ENCODE peak calls at places on chromosome 22, in ten cellular contexts. O is fibroblast of mammary gland, Y is stomach, U is Peyer's patch, X is GM20000, N is glutamatergic neuron, J is esophagus muscularis mucosa, Q is fibroblast of villous mesenchyme, H is neural crest cell, G is AG09309. W is an unnamed sample.
A peak's percentile ranks its signal among the peaks of the same experiment; 100 is the strongest.

GRCh38 chr22:26681395-26681821 is 24.0 kb downstream of the MIAT start:
- DNase-seq in X (no peak), H (no peak), Q (peak; percentile 85), U (no peak), Y (no peak), J (no peak), O (peak; percentile 24), N (no peak), G (no peak), W (no peak)

GRCh38 chr22:37818397-37819099 is 4.6 kb upstream of the GALR3 start:
- DNase-seq in Q (peak; percentile 59), O (peak; percentile 51), N (peak; percentile 77), X (peak; percentile 89), G (no peak), U (peak; percentile 84), Y (peak; percentile 71), H (no peak), J (no peak), W (no peak)

GRCh38 chr22:30655532-30655931 is 12.1 kb downstream of the DUSP18 start:
- DNase-seq in O (no peak), U (no peak), Q (no peak), Y (no peak), N (no peak), X (no peak), J (no peak), H (no peak), G (no peak), W (no peak)

GRCh38 chr22:46380581-46380980 is 45.1 kb downstream of the TRMU start:
- DNase-seq in J (no peak), Q (no peak), O (no peak), Y (no peak), N (no peak), G (no peak), X (no peak), H (no peak), U (no peak), W (no peak)

GRCh38 chr22:35437038-35437437 is 37.1 kb downstream of the MCM5 start:
- DNase-seq in Y (no peak), G (no peak), O (no peak), U (no peak), J (no peak), H (no peak), Q (no peak), X (peak; percentile 41), N (no peak), W (peak; percentile 65)

GRCh38 chr22:37302617-37303555 is 20.6 kb downstream of the CYTH4 start:
- DNase-seq in O (no peak), Y (no peak), U (no peak), Q (no peak), N (no peak), H (no peak), J (no peak), G (no peak), X (no peak), W (no peak)

GRCh38 chr22:31343235-31344191 is 2.6 kb downstream of the PATZ1 start:
- DNase-seq in U (peak; percentile 72), Q (peak; percentile 18), Y (peak; percentile 93), H (peak; percentile 61), G (no peak), N (peak; percentile 87), J (no peak), X (peak; percentile 57), O (no peak), W (peak; percentile 33)

GRCh38 chr22:32992821-32993220 is 65.4 kb downstream of the SYN3 start:
- DNase-seq in Y (no peak), X (no peak), O (no peak), U (no peak), N (no peak), H (no peak), G (no peak), Q (no peak), J (no peak), W (no peak)

GRCh38 chr22:28802595-28803087 is 2.3 kb upstream of the XBP1 start:
- DNase-seq in O (no peak), Q (no peak), J (no peak), N (no peak), U (no peak), Y (no peak), H (no peak), X (no peak), G (no peak), W (no peak)

GRCh38 chr22:38718414-38718813 is 12.7 kb downstream of the GTPBP1 start:
- DNase-seq in H (no peak), N (peak; percentile 46), Y (peak; percentile 66), O (peak; percentile 85), J (no peak), U (peak; percentile 79), Q (peak; percentile 83), G (no peak), X (no peak), W (peak; percentile 87)

GRCh38 chr22:29511126-29511854 is 31.3 kb downstream of the NEFH start:
- DNase-seq in G (no peak), O (no peak), X (no peak), N (no peak), Y (no peak), Q (no peak), J (no peak), H (no peak), U (no peak), W (no peak)

GRCh38 chr22:46897246-46897623 is 134.8 kb downstream of the TBC1D22A start:
- DNase-seq in G (no peak), Q (no peak), H (no peak), Y (peak; percentile 15), N (no peak), O (peak; percentile 13), U (no peak), J (no peak), X (no peak), W (no peak)

GRCh38 chr22:38744981-38745380 is 10.8 kb downstream of the SUN2 start:
- DNase-seq in X (no peak), Y (no peak), H (no peak), O (peak; percentile 50), U (no peak), G (no peak), J (no peak), N (no peak), Q (no peak), W (no peak)

GRCh38 chr22:40524392-40525249 is 111.9 kb downstream of the MRTFA start:
- DNase-seq in O (peak; percentile 47), Q (peak; percentile 51), N (no peak), G (no peak), Y (no peak), J (no peak), X (no peak), H (no peak), U (no peak), W (no peak)
- TF ChIP-seq CTCF in O (peak; percentile 49), Q (peak; percentile 43), N (no peak), G (peak; percentile 47), Y (no peak), J (peak; percentile 24), X (no peak), H (no peak), U (no peak), W (no peak)

DNA sequence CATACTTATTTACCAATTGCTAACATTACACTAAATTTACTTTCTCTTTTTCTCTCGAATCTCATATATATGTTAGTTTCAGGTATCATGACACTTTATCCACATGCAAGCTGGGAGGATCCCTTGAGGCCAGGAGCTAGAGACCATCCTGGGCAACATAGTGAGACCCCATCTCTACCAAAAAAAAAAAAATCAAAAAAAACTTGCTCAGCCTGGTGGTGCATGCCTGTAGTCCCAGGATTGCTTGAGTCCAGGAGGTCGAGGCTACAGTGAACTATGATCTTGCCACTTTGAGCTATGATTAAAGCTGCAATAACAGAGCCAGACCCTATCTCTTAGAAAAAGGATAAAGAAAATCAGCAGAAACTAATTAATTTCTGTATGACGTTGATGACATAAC is 3.8 kb upstream of the UPK3A start:
- DNase-seq in O (no peak), U (no peak), H (no peak), G (no peak), J (no peak), X (no peak), Q (no peak), N (no peak), Y (no peak), W (no peak)
- TF ChIP-seq CTCF in O (no peak), U (no peak), H (no peak), G (no peak), J (no peak), X (no peak), Q (no peak), N (no peak), Y (no peak), W (no peak)

GRCh38 chr22:43085658-43086606 is 3.3 kb downstream of the TTLL1 start:
- DNase-seq in O (no peak), X (peak; percentile 61), N (no peak), Y (no peak), Q (no peak), H (no peak), J (no peak), U (no peak), G (no peak), W (no peak)

GRCh38 chr22:43092085-43092484 is 2.9 kb upstream of the TTLL1 start:
- DNase-seq in G (no peak), O (no peak), Q (no peak), Y (no peak), X (no peak), H (no peak), U (no peak), N (no peak), J (no peak), W (no peak)

GRCh38 chr22:43090130-43090789 is 1.1 kb upstream of the TTLL1 start:
- DNase-seq in J (no peak), U (no peak), H (no peak), N (peak; percentile 50), Y (peak; percentile 49), Q (peak; percentile 90), G (peak; percentile 73), O (peak; percentile 93), X (peak; percentile 86), W (peak; percentile 67)

GRCh38 chr22:43088616-43088978 is 594 bp downstream of the TTLL1 start:
- DNase-seq in X (no peak), G (no peak), H (no peak), Q (no peak), U (no peak), N (no peak), Y (no peak), O (no peak), J (no peak), W (no peak)

GRCh38 chr22:43088979-43089717 is at the start of gene TTLL1:
- DNase-seq in O (peak; percentile 75), H (peak; percentile 81), U (peak; percentile 95), Y (peak; percentile 92), J (peak; percentile 94), G (no peak), X (peak; percentile 97), N (peak; percentile 94), Q (peak; percentile 86), W (peak; percentile 78)
- TF ChIP-seq CTCF in O (no peak), H (no peak), U (no peak), Y (no peak), J (peak; percentile 22), G (no peak), X (no peak), N (peak; percentile 20), Q (peak; percentile 16), W (no peak)

GRCh38 chr22:50309601-50309991 is 2.1 kb upstream of the PLXNB2 start:
- DNase-seq in J (no peak), Q (no peak), U (no peak), O (no peak), H (no peak), G (no peak), Y (no peak), X (no peak), N (peak; percentile 76), W (no peak)
- TF ChIP-seq CTCF in J (no peak), Q (no peak), U (no peak), O (no peak), H (no peak), G (no peak), Y (no peak), X (no peak), N (no peak), W (no peak)

GRCh38 chr22:44092636-44093220 is 68.6 kb downstream of the PARVB start:
- DNase-seq in Y (no peak), J (no peak), Q (no peak), O (no peak), H (no peak), X (no peak), N (no peak), U (no peak), G (no peak), W (no peak)
- TF ChIP-seq CTCF in Y (no peak), J (no peak), Q (no peak), O (no peak), H (no peak), X (no peak), N (no peak), U (no peak), G (no peak), W (no peak)

W was measured in RWPE1.